ENCODE peak calls at places on chromosomes 3 and 15, in six cellular contexts. T is brain microvascular endothelial cell, L is fibroblast of the aortic adventitia, G is A549, P is neural progenitor cell, Z is sigmoid colon. O is an unnamed sample.

GRCh38 chr3:102069211-102069662 is 219.9 kb downstream of the NFKBIZ start:
- DNase-seq in T (peak), L (peak), G (peak), P (no peak), Z (no peak), O (peak)

GRCh38 chr3:66376568-66376967 is 124.3 kb downstream of the LRIG1 start:
- DNase-seq in T (peak), L (peak), G (peak), P (no peak), Z (no peak), O (peak)

GRCh38 chr3:128369881-128370642 is 96.6 kb downstream of the DNAJB8 start:
- DNase-seq in T (no peak), L (no peak), G (no peak), P (no peak), Z (no peak), O (no peak)

GRCh38 chr3:182940266-182940808 is 40.0 kb downstream of the DCUN1D1 start:
- DNase-seq in T (no peak), L (no peak), G (no peak), P (no peak), Z (no peak), O (no peak)

GRCh38 chr3:176399193-176399592 is 798.1 kb downstream of the TBL1XR1 start:
- DNase-seq in T (no peak), L (no peak), G (no peak), P (no peak), Z (no peak), O (no peak)

GRCh38 chr15:73225358-73226015 is 143.3 kb downstream of the HCN4 start:
- DNase-seq in T (no peak), L (no peak), G (peak), P (peak), Z (no peak), O (no peak)

GRCh38 chr3:194040501-194041273 is 95.3 kb upstream of the HES1 start:
- DNase-seq in T (no peak), L (no peak), G (no peak), P (no peak), Z (no peak), O (no peak)

GRCh38 chr15:99118258-99118632 is 13.4 kb downstream of the SYNM start:
- DNase-seq in T (no peak), L (no peak), G (no peak), P (no peak), Z (no peak), O (no peak)

GRCh38 chr15:72009207-72009606 is 108.7 kb downstream of the MYO9A start:
- DNase-seq in T (no peak), L (no peak), G (peak), P (no peak), Z (no peak), O (no peak)

GRCh38 chr3:88000853-88001252 is 58.0 kb downstream of the CGGBP1 start:
- DNase-seq in T (no peak), L (peak), G (no peak), P (peak), Z (no peak), O (no peak)

GRCh38 chr3:12993022-12993622 is 80.1 kb downstream of the IQSEC1 start:
- DNase-seq in T (no peak), L (no peak), G (no peak), P (peak), Z (no peak), O (no peak)

GRCh38 chr3:14472471-14473351 is 67.4 kb downstream of the GRIP2 start:
- DNase-seq in T (peak), L (peak), G (peak), P (no peak), Z (no peak), O (peak)

GRCh38 chr3:99760602-99761001 is 57.1 kb upstream of the CMSS1 start:
- DNase-seq in T (peak), L (peak), G (no peak), P (no peak), Z (no peak), O (no peak)

GRCh38 chr3:195148553-195148952 is 122.4 kb downstream of the XXYLT1 start:
- DNase-seq in T (no peak), L (no peak), G (no peak), P (no peak), Z (no peak), O (no peak)

GRCh38 chr3:180571831-180572578 is 30.0 kb upstream of the TTC14 start:
- DNase-seq in T (no peak), L (no peak), G (no peak), P (no peak), Z (no peak), O (no peak)

GRCh38 chr15:69713726-69714559 is 261.3 kb downstream of the RPLP1 start:
- DNase-seq in T (no peak), L (no peak), G (no peak), P (no peak), Z (no peak), O (no peak)

GRCh38 chr3:57164217-57164605 is 942 bp downstream of the IL17RD start:
- DNase-seq in T (no peak), L (peak), G (no peak), P (no peak), Z (no peak), O (no peak)

GRCh38 chr3:5499404-5499803 is 311.9 kb downstream of the EDEM1 start:
- DNase-seq in T (no peak), L (no peak), G (no peak), P (no peak), Z (no peak), O (no peak)

GRCh38 chr15:93823971-93824866 is 407.1 kb upstream of the MCTP2 start:
- DNase-seq in T (no peak), L (peak), G (no peak), P (no peak), Z (no peak), O (no peak)

GRCh38 chr3:28279770-28280169 is 38.4 kb downstream of the CMC1 start:
- DNase-seq in T (no peak), L (no peak), G (no peak), P (no peak), Z (no peak), O (no peak)

GRCh38 chr3:163474766-163475165 is 1603.5 kb downstream of the SI start:
- DNase-seq in T (no peak), L (no peak), G (no peak), P (no peak), Z (no peak), O (no peak)

GRCh38 chr3:56792201-56792600 is 9.5 kb downstream of the ARHGEF3 start:
- DNase-seq in T (no peak), L (no peak), G (no peak), P (no peak), Z (no peak), O (no peak)

GRCh38 chr3:163622384-163622783 is 1455.9 kb downstream of the SI start:
- DNase-seq in T (peak), L (no peak), G (peak), P (peak), Z (no peak), O (no peak)

GRCh38 chr15:43531018-43531667 is 13.7 kb downstream of the MAP1A start:
- DNase-seq in T (no peak), L (no peak), G (no peak), P (no peak), Z (peak), O (no peak)

GRCh38 chr3:189361103-189361835 is 189.5 kb downstream of the TPRG1 start:
- DNase-seq in T (no peak), L (peak), G (peak), P (no peak), Z (no peak), O (no peak)

GRCh38 chr15:89385596-89386242 is 51.1 kb upstream of the POLG start:
- DNase-seq in T (no peak), L (no peak), G (no peak), P (no peak), Z (no peak), O (no peak)

GRCh38 chr3:61268659-61269058 is 17.4 kb upstream of the FHIT start:
- DNase-seq in T (no peak), L (no peak), G (no peak), P (no peak), Z (no peak), O (no peak)

GRCh38 chr3:159911011-159911663 is 77.5 kb upstream of the IL12A start:
- DNase-seq in T (peak), L (no peak), G (no peak), P (no peak), Z (no peak), O (no peak)

GRCh38 chr3:126033051-126033745 is 50.7 kb downstream of the SLC41A3 start:
- DNase-seq in T (no peak), L (no peak), G (no peak), P (no peak), Z (peak), O (no peak)

GRCh38 chr3:47096955-47097354 is 67.0 kb downstream of the SETD2 start:
- DNase-seq in T (peak), L (peak), G (peak), P (no peak), Z (no peak), O (no peak)

GRCh38 chr15:47517737-47518136 is 199.6 kb upstream of the SEMA6D start:
- DNase-seq in T (peak), L (peak), G (no peak), P (no peak), Z (no peak), O (no peak)

GRCh38 chr3:165835431-165835830 is 1.8 kb downstream of the BCHE start:
- DNase-seq in T (no peak), L (no peak), G (no peak), P (no peak), Z (no peak), O (no peak)
- H3K4me3 ChIP-seq in T (peak), L (no peak), G (no peak), P (no peak), Z (peak), O (no peak)

GRCh38 chr15:24745276-24745675 is 69.7 kb downstream of the NPAP1 start:
- DNase-seq in T (no peak), L (no peak), G (no peak), P (peak), Z (no peak), O (no peak)
- TF ChIP-seq CTCF in T (no peak), L (no peak), G (no peak), P (peak), Z (no peak), O (no peak)

GRCh38 chr3:170154084-170154483 is 27.4 kb downstream of the PHC3 start:
- DNase-seq in T (no peak), L (peak), G (no peak), P (no peak), Z (no peak), O (no peak)

GRCh38 chr3:170159459-170159858 is 22.1 kb downstream of the PHC3 start:
- DNase-seq in T (no peak), L (no peak), G (no peak), P (no peak), Z (no peak), O (no peak)

GRCh38 chr3:170159933-170160332 is 21.6 kb downstream of the PHC3 start:
- DNase-seq in T (no peak), L (no peak), G (no peak), P (no peak), Z (no peak), O (no peak)

GRCh38 chr3:170154569-170155143 is 26.9 kb downstream of the PHC3 start:
- DNase-seq in T (no peak), L (no peak), G (no peak), P (peak), Z (no peak), O (no peak)

GRCh38 chr3:170155604-170156003 is 25.9 kb downstream of the PHC3 start:
- DNase-seq in T (no peak), L (no peak), G (no peak), P (no peak), Z (no peak), O (no peak)
- H3K4me3 ChIP-seq in T (no peak), L (no peak), G (no peak), P (no peak), Z (no peak), O (no peak)

GRCh38 chr3:120289636-120290035 is 4.6 kb upstream of the GPR156 start:
- DNase-seq in T (no peak), L (no peak), G (no peak), P (no peak), Z (no peak), O (no peak)

GRCh38 chr3:120285508-120285841 is 453 bp upstream of the GPR156 start:
- DNase-seq in T (no peak), L (no peak), G (no peak), P (no peak), Z (no peak), O (no peak)

GRCh38 chr3:120280566-120280965 is 4.5 kb downstream of the GPR156 start:
- DNase-seq in T (no peak), L (no peak), G (no peak), P (no peak), Z (no peak), O (no peak)

GRCh38 chr3:120280026-120280425 is 5.0 kb downstream of the GPR156 start:
- DNase-seq in T (no peak), L (no peak), G (no peak), P (no peak), Z (no peak), O (no peak)

DNA sequence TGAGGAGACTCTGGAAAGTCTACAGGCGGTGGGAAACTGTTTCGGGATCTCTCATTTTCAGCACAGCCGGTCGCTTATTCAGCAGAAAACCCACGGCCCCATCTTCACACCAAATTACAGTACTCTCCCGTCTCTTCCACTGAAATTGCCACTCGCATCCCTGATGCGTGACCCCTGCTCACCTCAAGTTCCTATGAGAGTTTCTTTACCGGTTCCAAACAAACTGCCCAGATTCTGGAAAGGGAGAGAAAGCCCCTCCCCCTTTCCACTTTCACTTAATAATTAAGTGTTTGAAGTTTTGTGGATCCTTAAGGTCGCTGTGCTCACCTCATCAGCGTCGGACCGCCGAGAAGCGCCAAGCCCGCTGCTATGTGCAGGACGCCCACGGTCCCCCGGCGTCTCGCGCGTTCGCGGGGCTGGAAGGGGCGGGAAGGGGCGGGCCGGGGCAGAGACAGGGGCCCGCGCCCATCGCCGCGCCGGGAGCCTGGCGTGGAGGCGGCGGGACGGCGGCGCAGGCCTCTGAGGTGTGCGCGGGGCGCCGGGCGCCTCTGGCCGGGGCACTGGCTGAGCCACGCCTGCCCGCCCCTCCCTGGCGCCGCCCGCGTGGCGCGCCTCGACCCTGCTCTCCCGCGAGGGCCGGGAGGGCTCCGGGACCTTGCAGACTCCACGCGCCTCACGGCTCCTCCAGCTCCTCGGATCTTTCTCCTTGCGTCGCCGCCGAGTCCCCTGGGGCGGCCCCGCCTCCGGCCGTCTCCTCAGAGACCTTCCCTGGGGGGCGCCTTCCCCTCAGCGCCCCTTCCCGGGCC is at the start of gene GPR156:
- DNase-seq in T (no peak), L (no peak), G (peak), P (peak), Z (no peak), O (no peak)
- TF ChIP-seq CTCF in T (no peak), L (no peak), G (no peak), P (peak), Z (no peak), O (no peak)

DNA sequence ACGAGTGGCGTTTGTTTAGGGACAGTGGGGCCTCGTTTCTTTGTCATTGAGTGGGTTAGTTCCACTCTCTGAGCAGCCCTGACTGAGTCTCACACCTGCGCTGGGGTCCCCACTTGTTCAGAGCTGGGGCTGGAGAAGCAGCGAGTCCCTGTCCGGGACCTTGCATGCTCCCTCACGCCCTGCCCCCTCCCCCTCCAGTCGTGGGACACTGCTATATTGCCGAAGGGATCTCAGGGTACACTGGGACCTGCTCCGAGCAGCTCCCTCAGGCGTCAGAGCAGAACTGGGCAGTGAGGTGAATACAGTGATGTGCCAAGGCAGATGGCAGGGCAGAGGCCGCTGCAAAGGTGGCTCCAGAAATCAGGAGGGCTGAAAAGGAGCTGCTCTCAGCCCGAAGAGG is 59.9 kb upstream of the KLF13 start:
- DNase-seq in T (no peak), L (no peak), G (no peak), P (peak), Z (peak), O (no peak)
- H3K4me3 ChIP-seq in T (no peak), L (no peak), G (no peak), P (no peak), Z (no peak), O (no peak)

GRCh38 chr3:45055411-45056143 is 29.5 kb downstream of the CLEC3B start:
- DNase-seq in T (no peak), L (peak), G (peak), P (peak), Z (no peak), O (no peak)

GRCh38 chr3:45057557-45057956 is 31.5 kb downstream of the CLEC3B start:
- DNase-seq in T (no peak), L (no peak), G (no peak), P (no peak), Z (no peak), O (no peak)

GRCh38 chr3:45056608-45057301 is 30.7 kb downstream of the CLEC3B start:
- DNase-seq in T (no peak), L (no peak), G (no peak), P (no peak), Z (no peak), O (no peak)

GRCh38 chr3:45054196-45054857 is 28.2 kb downstream of the CLEC3B start:
- DNase-seq in T (no peak), L (peak), G (peak), P (no peak), Z (no peak), O (peak)

DNA sequence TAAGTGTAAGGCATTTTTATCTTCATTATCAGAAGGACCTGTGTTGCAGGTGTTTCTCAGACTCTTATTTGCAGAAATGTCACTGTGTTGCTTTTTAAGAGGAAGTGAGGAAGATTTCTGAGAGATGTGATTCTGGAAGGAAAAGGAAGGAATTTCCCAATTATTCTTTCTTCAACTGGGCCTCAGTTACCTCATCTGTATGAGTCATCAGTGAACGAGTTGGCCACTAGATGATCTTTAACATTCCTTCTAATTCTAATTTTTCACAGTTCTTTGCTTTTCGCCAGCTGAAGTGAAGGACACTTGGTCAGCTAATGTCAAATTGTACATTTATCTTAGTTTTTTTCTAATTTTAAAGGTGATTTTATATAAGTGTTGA is 28.9 kb downstream of the CLEC3B start:
- DNase-seq in T (no peak), L (peak), G (no peak), P (no peak), Z (no peak), O (no peak)
- TF ChIP-seq CTCF in T (no peak), L (no peak), G (no peak), P (no peak), Z (no peak), O (no peak)